ENCODE peak calls at places on chromosomes 4 and X, in five cellular contexts. Z, C, J, L and P are unnamed samples.

GRCh38 chr4:70980196-70980595 is 13.3 kb upstream of the DCK start:
- DNase-seq in Z (no peak), C (no peak), J (no peak), L (no peak), P (no peak)

GRCh38 chr4:87219648-87220093 is 747 bp downstream of the KLHL8 start:
- DNase-seq in Z (peak; percentile 52), C (no peak), J (peak; percentile 47), L (no peak), P (no peak)

GRCh38 chr4:5128569-5128968 is 77.3 kb downstream of the STK32B start:
- DNase-seq in Z (no peak), C (no peak), J (no peak), L (no peak), P (no peak)

GRCh38 chr4:6221296-6221850 is 21.0 kb upstream of the JAKMIP1 start:
- DNase-seq in Z (no peak), C (no peak), J (no peak), L (peak; percentile 17), P (no peak)

GRCh38 chrX:53047228-53047627 is 1.4 kb upstream of the GPR173 start:
- DNase-seq in Z (peak; percentile 9), C (no peak), J (peak; percentile 40), L (no peak), P (no peak)

GRCh38 chrX:37685452-37686347 is at the start of gene XK:
- DNase-seq in Z (no peak), C (no peak), J (peak; percentile 54), L (peak; percentile 76), P (no peak)

GRCh38 chr4:78242071-78242470 is 184.9 kb downstream of the FRAS1 start:
- DNase-seq in Z (no peak), C (no peak), J (no peak), L (no peak), P (no peak)

GRCh38 chr4:185508162-185508561 is 27.1 kb downstream of the PDLIM3 start:
- DNase-seq in Z (no peak), C (peak; percentile 61), J (no peak), L (no peak), P (peak; percentile 35)

GRCh38 chr4:180538384-180539052 is 1704.7 kb upstream of the TENM3 start:
- DNase-seq in Z (no peak), C (no peak), J (no peak), L (no peak), P (no peak)

GRCh38 chr4:162943263-162943662 is 223.4 kb downstream of the NAF1 start:
- DNase-seq in Z (no peak), C (no peak), J (no peak), L (no peak), P (no peak)

GRCh38 chr4:183323295-183323694 is 1.1 kb upstream of the CLDN24 start:
- DNase-seq in Z (no peak), C (no peak), J (no peak), L (no peak), P (no peak)
- TF ChIP-seq CTCF in Z (no peak), C (no peak), J (no peak), L (no peak), P (no peak)

GRCh38 chr4:41160010-41160789 is 54.1 kb downstream of the APBB2 start:
- DNase-seq in Z (no peak), C (no peak), J (no peak), L (no peak), P (no peak)
- H3K4me3 ChIP-seq in Z (no peak overlapping the region), C (no peak overlapping the region), J (no peak overlapping the region), L (no peak overlapping the region), P (no peak overlapping the region)

GRCh38 chr4:187827631-187828030 is 167.9 kb upstream of the ZFP42 start:
- DNase-seq in Z (no peak), C (no peak), J (no peak), L (no peak), P (no peak)

DNA sequence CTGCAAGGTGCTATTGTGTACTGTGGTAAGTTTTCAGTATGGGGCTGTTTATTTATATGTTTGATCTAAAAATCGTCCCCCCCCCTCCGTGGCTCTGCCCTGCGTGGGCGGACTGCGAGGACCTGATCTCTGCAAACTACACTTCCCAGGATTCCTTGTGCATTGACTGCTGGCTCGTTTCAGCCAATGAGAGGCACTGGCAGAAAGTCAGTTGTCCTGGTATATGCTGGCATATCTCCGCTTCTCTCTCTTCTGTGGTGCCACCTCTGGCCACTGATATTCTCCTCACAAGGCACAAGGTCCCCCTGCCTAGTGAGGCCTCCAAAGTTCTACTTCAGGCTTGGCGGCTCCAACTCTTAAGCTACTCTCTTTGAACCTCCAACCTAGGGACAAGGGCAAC is 168.8 kb upstream of the ZFP42 start:
- DNase-seq in Z (no peak), C (no peak), J (no peak), L (no peak), P (peak; percentile 10)
- TF ChIP-seq CTCF in Z (no peak), C (no peak), J (no peak), L (no peak), P (peak; percentile 11)

GRCh38 chr4:77151246-77151645 is 5.8 kb upstream of the CCNG2 start:
- DNase-seq in Z (no peak), C (no peak), J (no peak), L (no peak), P (no peak)

GRCh38 chr4:77152421-77152820 is 4.6 kb upstream of the CCNG2 start:
- DNase-seq in Z (peak; percentile 58), C (peak; percentile 26), J (no peak), L (no peak), P (peak; percentile 75)

GRCh38 chr4:77154074-77154473 is 2.9 kb upstream of the CCNG2 start:
- DNase-seq in Z (peak; percentile 62), C (no peak), J (no peak), L (no peak), P (no peak)

GRCh38 chr4:77154761-77155499 is 2.1 kb upstream of the CCNG2 start:
- DNase-seq in Z (peak; percentile 66), C (no peak), J (no peak), L (no peak), P (no peak)

GRCh38 chr4:77153016-77153415 is 4.0 kb upstream of the CCNG2 start:
- DNase-seq in Z (peak; percentile 65), C (no peak), J (no peak), L (no peak), P (no peak)
- H3K4me3 ChIP-seq in Z (peak overlapping the region; percentile 96), C (no peak overlapping the region), J (no peak overlapping the region), L (no peak overlapping the region), P (no peak overlapping the region)

GRCh38 chr4:119730644-119730995 is 102.0 kb upstream of the PDE5A start:
- DNase-seq in Z (no peak), C (no peak), J (no peak), L (no peak), P (no peak)

GRCh38 chr4:119728692-119729593 is 100.3 kb upstream of the PDE5A start:
- DNase-seq in Z (no peak), C (no peak), J (no peak), L (no peak), P (no peak)

GRCh38 chr4:119731778-119732177 is 103.2 kb upstream of the PDE5A start:
- DNase-seq in Z (no peak), C (no peak), J (no peak), L (no peak), P (no peak)

GRCh38 chr4:119731146-119731742 is 102.6 kb upstream of the PDE5A start:
- DNase-seq in Z (no peak), C (no peak), J (no peak), L (no peak), P (no peak)

DNA sequence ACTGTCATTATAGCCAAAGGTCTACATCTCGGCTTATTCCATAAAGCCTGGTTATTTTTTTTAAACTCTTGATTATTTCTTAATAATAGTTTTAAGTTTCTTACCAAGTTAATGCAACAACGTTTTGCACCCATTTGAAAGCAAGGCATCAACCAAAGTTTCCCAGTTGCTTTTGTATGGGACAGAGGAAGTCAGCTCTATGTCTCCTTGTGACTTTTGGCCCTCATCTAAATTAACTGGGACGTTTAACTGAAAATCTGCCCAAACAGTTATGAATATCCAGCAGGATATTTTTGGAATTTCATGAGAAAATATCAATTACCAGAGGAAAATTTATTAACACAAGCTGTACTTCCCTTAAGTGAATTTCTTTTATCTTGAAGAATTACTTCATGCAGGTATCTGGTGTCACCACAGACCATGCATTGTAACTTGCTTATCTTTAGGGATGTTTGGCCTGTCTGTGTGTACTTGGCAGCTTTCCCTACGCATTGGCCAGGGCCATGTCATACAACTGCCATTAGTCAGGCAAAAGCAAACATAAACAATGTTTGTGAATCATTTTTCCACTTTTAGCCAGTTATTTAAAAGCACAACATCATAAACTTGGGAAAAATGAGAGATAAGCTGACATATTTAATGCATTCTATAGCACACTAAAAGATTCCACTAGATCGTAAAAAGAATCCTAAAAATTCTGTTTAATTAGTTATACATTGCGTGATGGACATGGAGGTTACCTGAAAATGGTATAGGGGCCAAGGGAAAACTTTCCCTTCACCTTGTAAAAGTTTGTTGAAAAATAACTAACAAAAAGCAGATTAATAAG is 101.4 kb upstream of the PDE5A start:
- DNase-seq in Z (no peak), C (no peak), J (peak; percentile 29), L (peak; percentile 84), P (peak; percentile 78)
- TF ChIP-seq CTCF in Z (no peak), C (no peak), J (no peak), L (peak; percentile 12), P (no peak)

GRCh38 chr4:38804654-38805295 is at the start of gene TLR1:
- DNase-seq in Z (peak; percentile 72), C (peak; percentile 50), J (no peak), L (no peak), P (peak; percentile 17)

GRCh38 chr4:38800956-38801450 is 3.6 kb downstream of the TLR1 start:
- DNase-seq in Z (no peak), C (no peak), J (no peak), L (no peak), P (no peak)

GRCh38 chr4:38802561-38803355 is 1.8 kb downstream of the TLR1 start:
- DNase-seq in Z (peak; percentile 80), C (no peak), J (no peak), L (no peak), P (no peak)

GRCh38 chr4:38805530-38806145 is 1.0 kb upstream of the TLR1 start:
- DNase-seq in Z (peak; percentile 85), C (no peak), J (no peak), L (no peak), P (no peak)

DNA sequence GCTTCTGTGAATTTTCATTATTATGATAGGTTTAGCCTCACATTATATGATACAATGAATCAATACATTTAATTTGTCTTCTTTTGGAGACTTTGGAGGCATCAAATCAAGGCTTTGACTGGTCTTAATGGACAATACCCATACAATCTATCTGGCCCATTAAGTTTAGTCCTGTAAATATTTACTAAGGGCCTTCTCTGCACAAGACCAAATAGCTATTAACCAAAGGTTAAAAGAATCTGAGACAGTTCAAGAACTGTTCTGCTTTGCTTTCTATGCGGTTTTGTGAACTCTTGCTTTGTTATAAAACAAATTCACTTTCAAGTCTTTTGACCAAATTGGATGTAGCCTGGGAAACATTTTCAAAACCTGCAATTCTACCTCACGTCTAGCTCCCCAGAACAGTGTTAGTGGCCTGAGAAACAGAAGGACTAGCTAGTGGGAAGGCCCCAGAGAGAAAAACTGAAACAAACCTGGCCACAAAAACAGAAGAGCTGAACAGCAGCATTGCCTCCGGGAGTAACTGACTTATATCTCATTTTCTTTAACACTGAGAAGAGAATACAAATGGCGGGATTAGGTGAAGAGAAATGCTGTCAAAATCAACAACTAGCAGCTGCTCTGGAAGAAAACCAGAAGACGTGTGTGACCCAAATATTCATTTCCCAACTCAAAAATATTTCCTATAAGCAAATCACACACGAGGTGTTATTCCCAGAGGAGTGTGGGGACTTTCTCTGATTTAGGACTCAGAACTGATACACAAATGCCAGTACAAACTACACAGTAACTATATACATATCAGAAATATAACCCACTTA is 548 bp downstream of the TLR1 start:
- DNase-seq in Z (peak; percentile 8), C (no peak), J (no peak), L (no peak), P (no peak)
- H3K4me3 ChIP-seq in Z (peak overlapping the region; percentile 62), C (peak overlapping the region; percentile 26), J (no peak overlapping the region), L (peak overlapping the region; percentile 37), P (no peak overlapping the region)